ENCODE peak calls at places on chromosomes 4 and X, in eight cellular contexts. L is cardiac muscle cell; G is A549; O is fibroblast of mammary gland; U is CD8-positive, alpha-beta memory T cell; Y is OCI-LY7; W is adipocyte; Q is NB4. I is an unnamed sample.

GRCh38 chrX:156002517-156002916 is 5.0 kb downstream of the IL9R start:
- DNase-seq in L (no peak), G (no peak), O (no peak), U (no peak), Y (no peak), W (no peak), Q (peak), I (no peak)

GRCh38 chr4:158540125-158540907 is 18.6 kb downstream of the RXFP1 start:
- DNase-seq in L (no peak), G (no peak), O (no peak), U (no peak), Y (no peak), W (no peak), Q (no peak), I (no peak)

GRCh38 chrX:130109429-130110378 is 593 bp downstream of the ELF4 start:
- DNase-seq in L (no peak), G (no peak), O (no peak), U (no peak), Y (peak), W (peak), Q (peak), I (no peak)

GRCh38 chr4:8443801-8444200 is 3.2 kb downstream of the TRMT44 start:
- DNase-seq in L (no peak), G (no peak), O (no peak), U (no peak), Y (no peak), W (no peak), Q (no peak), I (no peak)

GRCh38 chrX:57453901-57454300 is 137.9 kb upstream of the ZXDB start:
- DNase-seq in L (peak), G (no peak), O (peak), U (no peak), Y (peak), W (peak), Q (peak), I (peak)

GRCh38 chr4:161762796-161763195 is 401.0 kb downstream of the FSTL5 start:
- DNase-seq in L (peak), G (no peak), O (peak), U (no peak), Y (no peak), W (peak), Q (no peak), I (no peak)

GRCh38 chrX:111515298-111515697 is 3.9 kb downstream of the SERTM2 start:
- DNase-seq in L (no peak), G (no peak), O (no peak), U (no peak), Y (no peak), W (no peak), Q (no peak), I (no peak)

GRCh38 chr4:8928074-8928473 is 56.4 kb upstream of the HMX1 start:
- DNase-seq in L (no peak), G (no peak), O (no peak), U (no peak), Y (no peak), W (no peak), Q (no peak), I (no peak)

GRCh38 chr4:26022346-26022891 is 108.4 kb downstream of the SMIM20 start:
- DNase-seq in L (no peak), G (peak), O (peak), U (no peak), Y (no peak), W (peak), Q (no peak), I (no peak)

GRCh38 chr4:12612866-12613265 is 871.3 kb downstream of the RAB28 start:
- DNase-seq in L (no peak), G (no peak), O (no peak), U (no peak), Y (no peak), W (no peak), Q (no peak), I (no peak)

GRCh38 chrX:15475021-15475420 is 18.1 kb downstream of the PIR start:
- DNase-seq in L (peak), G (no peak), O (peak), U (no peak), Y (no peak), W (no peak), Q (no peak), I (no peak)

GRCh38 chrX:118736394-118737010 is 9.1 kb downstream of the IL13RA1 start:
- DNase-seq in L (no peak), G (no peak), O (no peak), U (no peak), Y (no peak), W (no peak), Q (no peak), I (no peak)

GRCh38 chrX:43456906-43457305 is 199.2 kb upstream of the MAOA start:
- DNase-seq in L (no peak), G (no peak), O (no peak), U (no peak), Y (no peak), W (no peak), Q (no peak), I (no peak)

GRCh38 chrX:102746134-102746584 is 25.6 kb downstream of the GPRASP3 start:
- DNase-seq in L (peak), G (no peak), O (peak), U (no peak), Y (no peak), W (peak), Q (no peak), I (no peak)

GRCh38 chrX:65596270-65596669 is 61.7 kb upstream of the LAS1L start:
- DNase-seq in L (peak), G (no peak), O (peak), U (peak), Y (no peak), W (peak), Q (peak), I (peak)

GRCh38 chrX:134607523-134607922 is 50.7 kb downstream of the PLAC1 start:
- DNase-seq in L (no peak), G (no peak), O (no peak), U (no peak), Y (no peak), W (no peak), Q (no peak), I (no peak)

GRCh38 chrX:11555759-11556158 is 110.0 kb downstream of the ARHGAP6 start:
- DNase-seq in L (peak), G (no peak), O (peak), U (no peak), Y (no peak), W (no peak), Q (no peak), I (no peak)

GRCh38 chrX:20116575-20117240 is at the start of gene MAP7D2:
- DNase-seq in L (no peak), G (peak), O (no peak), U (no peak), Y (no peak), W (no peak), Q (no peak), I (no peak)

GRCh38 chr4:90181644-90182043 is 54.5 kb downstream of the CCSER1 start:
- DNase-seq in L (no peak), G (no peak), O (no peak), U (no peak), Y (no peak), W (no peak), Q (no peak), I (no peak)

GRCh38 chr4:152454398-152455011 is 81.4 kb downstream of the FBXW7 start:
- DNase-seq in L (peak), G (peak), O (peak), U (no peak), Y (peak), W (peak), Q (peak), I (peak)

GRCh38 chr4:152735302-152735917 is 44.1 kb downstream of the TIGD4 start:
- DNase-seq in L (peak), G (peak), O (peak), U (no peak), Y (peak), W (peak), Q (peak), I (peak)

GRCh38 chr4:152164561-152164960 is 371.3 kb downstream of the FBXW7 start:
- DNase-seq in L (no peak), G (no peak), O (no peak), U (no peak), Y (no peak), W (no peak), Q (no peak), I (no peak)

GRCh38 chr4:111269439-111269838 is 646.6 kb upstream of the PITX2 start:
- DNase-seq in L (no peak), G (no peak), O (no peak), U (no peak), Y (no peak), W (no peak), Q (no peak), I (no peak)

GRCh38 chrX:39170432-39170831 is 369.2 kb downstream of the MID1IP1 start:
- DNase-seq in L (no peak), G (no peak), O (no peak), U (no peak), Y (no peak), W (no peak), Q (no peak), I (no peak)

GRCh38 chr4:8846046-8846720 is 25.5 kb downstream of the HMX1 start:
- DNase-seq in L (no peak), G (no peak), O (no peak), U (no peak), Y (no peak), W (no peak), Q (no peak), I (no peak)

GRCh38 chrX:11437642-11438379 is 144.6 kb downstream of the AMELX start:
- DNase-seq in L (peak), G (no peak), O (peak), U (no peak), Y (peak), W (peak), Q (no peak), I (no peak)

GRCh38 chr4:85018983-85019382 is 52.5 kb upstream of the WDFY3 start:
- DNase-seq in L (no peak), G (no peak), O (no peak), U (no peak), Y (no peak), W (no peak), Q (no peak), I (no peak)

GRCh38 chr4:1241466-1241935 is 7.4 kb downstream of the CTBP1 start:
- DNase-seq in L (no peak), G (no peak), O (no peak), U (no peak), Y (no peak), W (no peak), Q (no peak), I (no peak)

GRCh38 chrX:70169281-70169680 is 8.0 kb upstream of the DGAT2L6 start:
- DNase-seq in L (no peak), G (no peak), O (no peak), U (no peak), Y (no peak), W (no peak), Q (no peak), I (no peak)

GRCh38 chrX:83916525-83916924 is 55.6 kb downstream of the CYLC1 start:
- DNase-seq in L (no peak), G (no peak), O (peak), U (no peak), Y (peak), W (peak), Q (peak), I (peak)

GRCh38 chrX:79270401-79270800 is 96.7 kb downstream of the ITM2A start:
- DNase-seq in L (peak), G (no peak), O (peak), U (peak), Y (peak), W (no peak), Q (peak), I (peak)

GRCh38 chr4:54073481-54073880 is 9.1 kb upstream of the CHIC2 start:
- DNase-seq in L (peak), G (no peak), O (peak), U (no peak), Y (no peak), W (peak), Q (peak), I (no peak)

GRCh38 chr4:116099596-116099995 is 985.8 kb downstream of the TRAM1L1 start:
- DNase-seq in L (no peak), G (no peak), O (no peak), U (no peak), Y (no peak), W (no peak), Q (no peak), I (no peak)

GRCh38 chr4:169620846-169621228 is 459 bp downstream of the CLCN3 start:
- DNase-seq in L (no peak), G (peak), O (peak), U (peak), Y (peak), W (peak), Q (no peak), I (no peak)

GRCh38 chr4:89492476-89493110 is 185.0 kb upstream of the GPRIN3 start:
- DNase-seq in L (peak), G (no peak), O (peak), U (no peak), Y (no peak), W (peak), Q (no peak), I (no peak)

GRCh38 chr4:21742326-21742725 is 206.2 kb downstream of the KCNIP4 start:
- DNase-seq in L (no peak), G (no peak), O (no peak), U (no peak), Y (no peak), W (peak), Q (no peak), I (no peak)

GRCh38 chrX:71245159-71245558 is 8.8 kb downstream of the ZMYM3 start:
- DNase-seq in L (no peak), G (no peak), O (no peak), U (no peak), Y (no peak), W (no peak), Q (no peak), I (no peak)

GRCh38 chr4:44978035-44978434 is 251.7 kb upstream of the GNPDA2 start:
- DNase-seq in L (no peak), G (no peak), O (no peak), U (no peak), Y (no peak), W (no peak), Q (no peak), I (no peak)

GRCh38 chrX:1591102-1591862 is at the start of gene AKAP17A:
- DNase-seq in L (peak), G (peak), O (peak), U (peak), Y (peak), W (peak), Q (peak), I (peak)
- H3K4me3 ChIP-seq in L (peak), G (peak), O (peak), U (peak), Y (peak), W (peak), Q (peak), I (peak)

GRCh38 chr4:6730603-6731300 is 14.8 kb downstream of the BLOC1S4 start:
- DNase-seq in L (no peak), G (no peak), O (no peak), U (no peak), Y (no peak), W (no peak), Q (peak), I (no peak)
- H3K4me3 ChIP-seq in L (no peak), G (no peak), O (no peak), U (no peak), Y (no peak), W (peak), Q (no peak), I (no peak)

GRCh38 chrX:115565888-115566287 is 4.9 kb downstream of the PLS3 start:
- DNase-seq in L (no peak), G (no peak), O (no peak), U (no peak), Y (no peak), W (no peak), Q (no peak), I (no peak)

GRCh38 chrX:115564243-115564642 is 3.3 kb downstream of the PLS3 start:
- DNase-seq in L (peak), G (no peak), O (no peak), U (no peak), Y (no peak), W (peak), Q (no peak), I (no peak)

GRCh38 chrX:115562492-115562872 is 1.5 kb downstream of the PLS3 start:
- DNase-seq in L (peak), G (peak), O (peak), U (no peak), Y (no peak), W (peak), Q (no peak), I (no peak)

GRCh38 chrX:115561605-115562491 is 874 bp downstream of the PLS3 start:
- DNase-seq in L (peak), G (peak), O (peak), U (no peak), Y (no peak), W (peak), Q (no peak), I (no peak)

DNA sequence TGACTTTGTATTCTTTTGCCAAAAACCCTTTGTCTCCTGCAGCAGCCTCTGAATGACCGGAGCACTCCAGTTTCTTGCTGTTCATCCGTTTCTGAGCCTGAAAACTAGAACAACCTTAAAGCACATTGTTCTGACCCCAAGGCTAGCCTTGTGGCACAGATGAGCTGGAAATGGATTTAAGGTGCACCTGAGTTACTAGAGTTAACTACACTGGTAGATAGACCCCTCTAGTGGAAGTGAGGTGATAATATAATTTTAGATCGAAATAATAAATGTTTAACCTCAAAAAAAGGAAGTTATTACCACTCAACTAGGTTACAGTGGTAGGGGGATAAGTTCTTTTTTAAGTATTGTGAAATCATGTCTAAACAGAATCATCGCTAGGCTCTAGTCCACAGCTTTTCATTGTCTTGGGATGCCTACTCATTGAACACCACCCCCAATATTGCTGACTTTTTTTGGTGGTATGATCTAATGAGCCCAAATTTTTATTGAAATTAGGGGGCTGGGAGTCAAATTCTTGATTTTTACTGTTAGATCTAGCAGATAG is 2.7 kb downstream of the PLS3 start:
- DNase-seq in L (no peak), G (no peak), O (no peak), U (no peak), Y (no peak), W (peak), Q (peak), I (no peak)
- H3K4me3 ChIP-seq in L (peak), G (peak), O (no peak), U (no peak), Y (no peak), W (peak), Q (no peak), I (no peak)

GRCh38 chr4:76203541-76203940 is 10.1 kb downstream of the SCARB2 start:
- DNase-seq in L (no peak), G (no peak), O (no peak), U (no peak), Y (no peak), W (no peak), Q (no peak), I (no peak)
- H3K4me3 ChIP-seq in L (no peak), G (no peak), O (no peak), U (no peak), Y (no peak), W (no peak), Q (no peak), I (no peak)

DNA sequence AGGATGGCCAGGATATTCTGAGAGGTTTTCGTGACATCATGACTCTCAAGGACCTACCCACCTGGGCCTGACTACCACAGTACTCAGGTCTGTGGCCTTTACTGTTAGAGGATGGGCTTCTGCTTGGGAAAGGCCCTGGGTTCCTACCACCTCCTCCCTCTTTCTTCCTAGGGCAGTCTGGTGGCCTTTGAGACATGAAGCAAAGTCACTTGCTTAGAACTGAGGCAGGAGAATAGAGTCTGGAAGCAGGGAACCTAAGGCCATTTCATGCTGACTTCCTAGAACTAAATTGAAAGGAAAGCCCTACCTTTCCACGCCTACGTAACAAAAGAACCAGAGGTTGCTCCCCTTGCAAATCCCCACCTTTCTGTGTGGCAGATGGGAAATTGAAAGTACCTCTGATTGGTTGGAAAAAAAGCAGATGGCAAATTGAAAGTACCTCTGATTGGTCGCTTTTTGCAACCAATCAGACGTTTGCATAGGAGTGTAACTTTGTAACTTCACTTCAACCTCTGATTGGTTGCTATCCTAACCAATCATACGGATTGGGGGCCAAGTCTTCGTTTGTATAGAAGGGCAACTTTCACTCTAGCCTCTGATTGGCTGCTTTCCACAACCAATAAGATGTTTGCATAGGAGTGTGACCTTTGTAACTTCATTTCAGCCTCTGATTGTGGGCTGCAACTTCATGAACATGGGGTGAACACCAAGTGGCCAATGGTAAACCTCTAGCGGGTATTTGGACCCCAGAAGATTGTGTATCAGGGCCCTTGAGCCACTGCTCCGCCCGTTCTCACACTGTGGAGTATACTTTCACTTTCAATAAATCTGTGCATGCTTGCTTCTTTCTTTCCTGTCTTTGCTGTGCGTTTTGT is 9.9 kb upstream of the AKAP14 start:
- DNase-seq in L (peak), G (no peak), O (peak), U (no peak), Y (peak), W (no peak), Q (peak), I (peak)
- H3K4me3 ChIP-seq in L (no peak), G (no peak), O (no peak), U (peak), Y (no peak), W (no peak), Q (no peak), I (no peak)

GRCh38 chr4:181960384-181960783 is 282.8 kb upstream of the TENM3 start:
- DNase-seq in L (no peak), G (no peak), O (no peak), U (no peak), Y (no peak), W (peak), Q (no peak), I (no peak)
- H3K4me3 ChIP-seq in L (no peak), G (no peak), O (no peak), U (no peak), Y (no peak), W (no peak), Q (no peak), I (no peak)

GRCh38 chrX:95117556-95117955 is 1443.5 kb downstream of the FAM133A start:
- DNase-seq in L (no peak), G (no peak), O (no peak), U (no peak), Y (no peak), W (no peak), Q (no peak), I (no peak)
- H3K4me3 ChIP-seq in L (no peak), G (no peak), O (no peak), U (no peak), Y (no peak), W (no peak), Q (no peak), I (no peak)

GRCh38 chrX:139692506-139692849 is 15.5 kb downstream of the MCF2 start:
- DNase-seq in L (peak), G (no peak), O (peak), U (no peak), Y (no peak), W (no peak), Q (no peak), I (no peak)
- H3K4me3 ChIP-seq in L (peak), G (peak), O (no peak), U (no peak), Y (no peak), W (peak), Q (no peak), I (no peak)

GRCh38 chrX:85243155-85243554 is 424 bp downstream of the SATL1 start:
- DNase-seq in L (peak), G (no peak), O (no peak), U (no peak), Y (no peak), W (peak), Q (no peak), I (no peak)
- H3K4me3 ChIP-seq in L (peak), G (peak), O (no peak), U (no peak), Y (peak), W (peak), Q (no peak), I (peak)

I was measured in Jurkat, Clone E6-1.